ENCODE peak calls at places on chromosomes 11 and 22, in nine cellular contexts. J, T, L, P, S, Z, F, V and U are unnamed samples.

GRCh38 chr11:107301886-107302285 is 155.7 kb downstream of the CWF19L2 start:
- DNase-seq in J (no peak), T (no peak), L (no peak), P (no peak), S (no peak), Z (no peak), F (no peak), V (no peak), U (no peak)

GRCh38 chr22:20531404-20532181 is 24.2 kb downstream of the MED15 start:
- DNase-seq in J (no peak), T (no peak), L (peak; percentile 93), P (peak; percentile 68), S (peak; percentile 43), Z (no peak), F (no peak), V (peak; percentile 84), U (no peak)

GRCh38 chr22:44448271-44448780 is 49.7 kb downstream of the RTL6 start:
- DNase-seq in J (no peak), T (no peak), L (peak; percentile 90), P (peak; percentile 86), S (peak; percentile 77), Z (peak; percentile 29), F (no peak), V (peak; percentile 56), U (no peak)

GRCh38 chr22:42427211-42427610 is 5.0 kb downstream of the NFAM1 start:
- DNase-seq in J (no peak), T (no peak), L (no peak), P (no peak), S (no peak), Z (no peak), F (no peak), V (no peak), U (no peak)

GRCh38 chr22:49380095-49380827 is 447.4 kb downstream of the BRD1 start:
- DNase-seq in J (no peak), T (no peak), L (no peak), P (no peak), S (no peak), Z (no peak), F (no peak), V (no peak), U (no peak)

GRCh38 chr22:21593406-21594232 is 26.1 kb downstream of the UBE2L3 start:
- DNase-seq in J (no peak), T (no peak), L (peak; percentile 84), P (peak; percentile 76), S (no peak), Z (no peak), F (no peak), V (peak; percentile 15), U (no peak)

GRCh38 chr11:42631223-42631843 is 680.5 kb upstream of the API5 start:
- DNase-seq in J (no peak), T (peak; percentile 17), L (no peak), P (no peak), S (no peak), Z (no peak), F (no peak), V (no peak), U (no peak)

GRCh38 chr11:71527576-71528210 is 626 bp downstream of the KRTAP5-7 start:
- DNase-seq in J (no peak), T (no peak), L (peak; percentile 10), P (no peak), S (no peak), Z (no peak), F (no peak), V (no peak), U (no peak)

GRCh38 chr11:33258631-33259184 is 1.5 kb downstream of the HIPK3 start:
- DNase-seq in J (no peak), T (no peak), L (no peak), P (no peak), S (no peak), Z (no peak), F (no peak), V (no peak), U (no peak)

GRCh38 chr22:31046591-31047226 is 34.4 kb upstream of the SMTN start:
- DNase-seq in J (no peak), T (no peak), L (no peak), P (peak; percentile 81), S (peak; percentile 67), Z (peak; percentile 23), F (no peak), V (no peak), U (no peak)

GRCh38 chr11:36098046-36098445 is 154.2 kb downstream of the LDLRAD3 start:
- DNase-seq in J (no peak), T (no peak), L (peak; percentile 65), P (peak; percentile 62), S (no peak), Z (no peak), F (no peak), V (no peak), U (no peak)

GRCh38 chr22:16957781-16958180 is 50.2 kb downstream of the GAB4 start:
- DNase-seq in J (no peak), T (no peak), L (peak; percentile 57), P (no peak), S (no peak), Z (no peak), F (no peak), V (no peak), U (no peak)

GRCh38 chr11:63764201-63764711 is 4.3 kb downstream of the ZFTA start:
- DNase-seq in J (no peak), T (no peak), L (peak; percentile 88), P (peak; percentile 63), S (no peak), Z (no peak), F (no peak), V (no peak), U (no peak)

GRCh38 chr11:59173080-59173963 is 1.4 kb downstream of the DTX4 start:
- DNase-seq in J (no peak), T (no peak), L (peak; percentile 91), P (peak; percentile 61), S (peak; percentile 42), Z (no peak), F (no peak), V (peak; percentile 26), U (no peak)